ENCODE peak calls at places on chromosomes 6 and 20, in ten cellular contexts. One of them, this sample, is unnamed.

GRCh38 chr6:87661503-87661902 is 40.5 kb downstream of the AKIRIN2 start:
- DNase-seq in adipocyte: no peak
- DNase-seq in cardiac fibroblast: no peak
- DNase-seq in HCT116: no peak
- DNase-seq in neural progenitor cell: no peak
- DNase-seq in A549: no peak
- DNase-seq in GM06990: no peak
- DNase-seq in brain microvascular endothelial cell: no peak
- DNase-seq in thoracic aorta: no peak
- DNase-seq in tibial artery: no peak
- DNase-seq in this sample: no peak

GRCh38 chr6:68958327-68958726 is 323.2 kb downstream of the ADGRB3 start:
- DNase-seq in thoracic aorta: no peak
- DNase-seq in adipocyte: peak; percentile 29
- DNase-seq in brain microvascular endothelial cell: no peak
- DNase-seq in cardiac fibroblast: peak; percentile 26
- DNase-seq in A549: peak; percentile 4
- DNase-seq in GM06990: no peak
- DNase-seq in HCT116: no peak
- DNase-seq in tibial artery: no peak
- DNase-seq in neural progenitor cell: no peak
- DNase-seq in this sample: no peak

GRCh38 chr20:34452281-34452982 is 63.8 kb upstream of the DYNLRB1 start:
- DNase-seq in neural progenitor cell: no peak
- DNase-seq in GM06990: no peak
- DNase-seq in adipocyte: peak; percentile 83
- DNase-seq in brain microvascular endothelial cell: no peak
- DNase-seq in HCT116: no peak
- DNase-seq in tibial artery: no peak
- DNase-seq in cardiac fibroblast: no peak
- DNase-seq in thoracic aorta: no peak
- DNase-seq in A549: no peak
- DNase-seq in this sample: no peak

GRCh38 chr6:26304213-26305096 is 60.5 kb upstream of the BTN3A2 start:
- DNase-seq in brain microvascular endothelial cell: peak; percentile 72
- DNase-seq in adipocyte: peak; percentile 91
- DNase-seq in cardiac fibroblast: peak; percentile 90
- DNase-seq in thoracic aorta: no peak
- DNase-seq in neural progenitor cell: peak; percentile 40
- DNase-seq in tibial artery: peak; percentile 50
- DNase-seq in HCT116: peak; percentile 81
- DNase-seq in GM06990: peak; percentile 59
- DNase-seq in A549: peak; percentile 91
- DNase-seq in this sample: no peak

GRCh38 chr6:161918154-161918553 is 644.3 kb upstream of the AGPAT4 start:
- DNase-seq in HCT116: no peak
- DNase-seq in cardiac fibroblast: no peak
- DNase-seq in adipocyte: no peak
- DNase-seq in neural progenitor cell: no peak
- DNase-seq in A549: peak; percentile 21
- DNase-seq in GM06990: no peak
- DNase-seq in thoracic aorta: no peak
- DNase-seq in tibial artery: no peak
- DNase-seq in brain microvascular endothelial cell: no peak
- DNase-seq in this sample: no peak

GRCh38 chr6:686528-686927 is 6.4 kb downstream of the EXOC2 start:
- DNase-seq in tibial artery: no peak
- DNase-seq in HCT116: no peak
- DNase-seq in A549: no peak
- DNase-seq in cardiac fibroblast: peak; percentile 25
- DNase-seq in neural progenitor cell: peak; percentile 34
- DNase-seq in brain microvascular endothelial cell: no peak
- DNase-seq in GM06990: no peak
- DNase-seq in adipocyte: no peak
- DNase-seq in thoracic aorta: no peak
- DNase-seq in this sample: no peak

GRCh38 chr6:35166160-35166919 is 25.2 kb upstream of the TCP11 start:
- DNase-seq in cardiac fibroblast: peak; percentile 48
- DNase-seq in GM06990: no peak
- DNase-seq in tibial artery: no peak
- DNase-seq in HCT116: no peak
- DNase-seq in thoracic aorta: no peak
- DNase-seq in A549: no peak
- DNase-seq in adipocyte: no peak
- DNase-seq in brain microvascular endothelial cell: no peak
- DNase-seq in neural progenitor cell: no peak
- DNase-seq in this sample: no peak

GRCh38 chr6:142322504-142323198 is 20.8 kb downstream of the ADGRG6 start:
- DNase-seq in cardiac fibroblast: no peak
- DNase-seq in thoracic aorta: no peak
- DNase-seq in tibial artery: no peak
- DNase-seq in brain microvascular endothelial cell: no peak
- DNase-seq in GM06990: no peak
- DNase-seq in adipocyte: no peak
- DNase-seq in neural progenitor cell: no peak
- DNase-seq in HCT116: no peak
- DNase-seq in A549: no peak
- DNase-seq in this sample: no peak

GRCh38 chr6:36844232-36845170 is 5.3 kb upstream of the CPNE5 start:
- DNase-seq in brain microvascular endothelial cell: no peak
- DNase-seq in adipocyte: no peak
- DNase-seq in cardiac fibroblast: no peak
- DNase-seq in neural progenitor cell: no peak
- DNase-seq in GM06990: no peak
- DNase-seq in thoracic aorta: no peak
- DNase-seq in A549: no peak
- DNase-seq in HCT116: no peak
- DNase-seq in tibial artery: no peak
- DNase-seq in this sample: no peak

GRCh38 chr6:54020311-54020710 is 90.9 kb upstream of the MLIP start:
- DNase-seq in thoracic aorta: no peak
- DNase-seq in tibial artery: no peak
- DNase-seq in neural progenitor cell: no peak
- DNase-seq in GM06990: no peak
- DNase-seq in adipocyte: no peak
- DNase-seq in HCT116: no peak
- DNase-seq in A549: no peak
- DNase-seq in cardiac fibroblast: no peak
- DNase-seq in brain microvascular endothelial cell: no peak
- DNase-seq in this sample: no peak

GRCh38 chr20:25270829-25271251 is 23.0 kb downstream of the PYGB start:
- DNase-seq in tibial artery: peak; percentile 18
- DNase-seq in cardiac fibroblast: no peak
- DNase-seq in A549: no peak
- DNase-seq in brain microvascular endothelial cell: no peak
- DNase-seq in adipocyte: no peak
- DNase-seq in GM06990: no peak
- DNase-seq in thoracic aorta: no peak
- DNase-seq in neural progenitor cell: no peak
- DNase-seq in HCT116: no peak
- DNase-seq in this sample: no peak

GRCh38 chr6:71727632-71728294 is 158.6 kb upstream of the RIMS1 start:
- DNase-seq in HCT116: no peak
- DNase-seq in adipocyte: peak; percentile 1
- DNase-seq in A549: no peak
- DNase-seq in cardiac fibroblast: peak; percentile 10
- DNase-seq in GM06990: no peak
- DNase-seq in brain microvascular endothelial cell: peak; percentile 3
- DNase-seq in thoracic aorta: no peak
- DNase-seq in tibial artery: no peak
- DNase-seq in neural progenitor cell: no peak
- DNase-seq in this sample: no peak

GRCh38 chr6:96520039-96520850 is 1.4 kb upstream of the UFL1 start:
- DNase-seq in cardiac fibroblast: peak; percentile 56
- DNase-seq in HCT116: peak; percentile 86
- DNase-seq in GM06990: no peak
- DNase-seq in A549: peak; percentile 3
- DNase-seq in adipocyte: no peak
- DNase-seq in neural progenitor cell: no peak
- DNase-seq in thoracic aorta: no peak
- DNase-seq in brain microvascular endothelial cell: peak; percentile 56
- DNase-seq in tibial artery: no peak
- DNase-seq in this sample: no peak

GRCh38 chr6:31396422-31397152 is 6.8 kb upstream of the MICA start:
- DNase-seq in neural progenitor cell: peak; percentile 78
- DNase-seq in A549: peak; percentile 66
- DNase-seq in tibial artery: peak; percentile 79
- DNase-seq in HCT116: peak; percentile 75
- DNase-seq in brain microvascular endothelial cell: peak; percentile 79
- DNase-seq in thoracic aorta: no peak
- DNase-seq in cardiac fibroblast: peak; percentile 88
- DNase-seq in adipocyte: peak; percentile 94
- DNase-seq in GM06990: peak; percentile 36
- DNase-seq in this sample: peak; percentile 76
- H3K4me3 ChIP-seq in neural progenitor cell: no peak overlapping the region
- H3K4me3 ChIP-seq in A549: no peak overlapping the region
- H3K4me3 ChIP-seq in tibial artery: no peak overlapping the region
- H3K4me3 ChIP-seq in HCT116: no peak overlapping the region
- H3K4me3 ChIP-seq in brain microvascular endothelial cell: no peak overlapping the region
- H3K4me3 ChIP-seq in thoracic aorta: peak overlapping the region; percentile 39
- H3K4me3 ChIP-seq in cardiac fibroblast: peak overlapping the region; percentile 11
- H3K4me3 ChIP-seq in adipocyte: peak overlapping the region; percentile 62
- H3K4me3 ChIP-seq in GM06990: no peak overlapping the region
- H3K4me3 ChIP-seq in this sample: no peak overlapping the region

DNA sequence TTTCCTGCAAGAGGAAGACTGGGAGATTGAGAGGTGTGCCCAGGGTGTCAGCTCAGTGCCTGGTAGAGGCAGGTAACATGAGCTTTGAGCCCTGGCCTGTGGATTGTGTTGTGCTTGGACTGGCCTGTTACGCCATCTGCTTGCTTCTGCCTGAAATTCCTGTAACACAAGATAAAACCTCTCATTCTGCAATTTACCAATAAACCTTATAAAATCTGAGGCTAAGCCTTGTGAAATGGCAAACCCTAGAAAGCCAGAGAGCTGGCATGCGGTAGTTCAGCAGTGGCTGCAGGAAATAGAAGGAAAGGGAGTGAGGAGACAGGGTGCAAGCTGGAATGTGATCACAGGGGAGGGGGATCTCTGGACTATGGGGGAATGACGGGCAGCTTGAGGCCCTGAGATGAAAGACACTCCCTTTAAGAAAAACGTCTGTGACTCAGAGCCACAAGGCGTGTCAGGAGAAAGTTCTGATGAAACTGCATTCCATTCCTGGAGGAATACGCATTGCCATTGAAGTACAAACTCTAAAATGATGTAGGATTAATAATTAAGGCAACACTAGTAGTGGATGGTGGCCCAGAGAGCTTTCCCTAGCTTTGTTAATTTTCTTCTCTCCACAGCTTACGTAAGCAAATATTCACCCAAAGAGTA is 26.3 kb upstream of the TFAP2A start:
- DNase-seq in A549: peak; percentile 98
- DNase-seq in thoracic aorta: no peak
- DNase-seq in brain microvascular endothelial cell: peak; percentile 93
- DNase-seq in cardiac fibroblast: peak; percentile 86
- DNase-seq in HCT116: peak; percentile 93
- DNase-seq in tibial artery: no peak
- DNase-seq in neural progenitor cell: no peak
- DNase-seq in GM06990: no peak
- DNase-seq in adipocyte: peak; percentile 96
- DNase-seq in this sample: no peak
- H3K4me3 ChIP-seq in A549: no peak overlapping the region
- H3K4me3 ChIP-seq in thoracic aorta: no peak overlapping the region
- H3K4me3 ChIP-seq in brain microvascular endothelial cell: no peak overlapping the region
- H3K4me3 ChIP-seq in cardiac fibroblast: no peak overlapping the region
- H3K4me3 ChIP-seq in HCT116: peak overlapping the region; percentile 8
- H3K4me3 ChIP-seq in tibial artery: no peak overlapping the region
- H3K4me3 ChIP-seq in neural progenitor cell: no peak overlapping the region
- H3K4me3 ChIP-seq in GM06990: no peak overlapping the region
- H3K4me3 ChIP-seq in adipocyte: no peak overlapping the region
- H3K4me3 ChIP-seq in this sample: no peak overlapping the region

GRCh38 chr20:8568068-8568467 is 436.0 kb downstream of the PLCB1 start:
- DNase-seq in GM06990: no peak
- DNase-seq in HCT116: no peak
- DNase-seq in brain microvascular endothelial cell: no peak
- DNase-seq in tibial artery: no peak
- DNase-seq in cardiac fibroblast: peak; percentile 44
- DNase-seq in A549: no peak
- DNase-seq in adipocyte: peak; percentile 91
- DNase-seq in thoracic aorta: no peak
- DNase-seq in neural progenitor cell: no peak
- DNase-seq in this sample: no peak

GRCh38 chr20:8573686-8574085 is 441.6 kb downstream of the PLCB1 start:
- DNase-seq in cardiac fibroblast: no peak
- DNase-seq in brain microvascular endothelial cell: no peak
- DNase-seq in thoracic aorta: no peak
- DNase-seq in neural progenitor cell: no peak
- DNase-seq in A549: no peak
- DNase-seq in GM06990: no peak
- DNase-seq in adipocyte: peak; percentile 53
- DNase-seq in tibial artery: no peak
- DNase-seq in HCT116: no peak
- DNase-seq in this sample: no peak

DNA sequence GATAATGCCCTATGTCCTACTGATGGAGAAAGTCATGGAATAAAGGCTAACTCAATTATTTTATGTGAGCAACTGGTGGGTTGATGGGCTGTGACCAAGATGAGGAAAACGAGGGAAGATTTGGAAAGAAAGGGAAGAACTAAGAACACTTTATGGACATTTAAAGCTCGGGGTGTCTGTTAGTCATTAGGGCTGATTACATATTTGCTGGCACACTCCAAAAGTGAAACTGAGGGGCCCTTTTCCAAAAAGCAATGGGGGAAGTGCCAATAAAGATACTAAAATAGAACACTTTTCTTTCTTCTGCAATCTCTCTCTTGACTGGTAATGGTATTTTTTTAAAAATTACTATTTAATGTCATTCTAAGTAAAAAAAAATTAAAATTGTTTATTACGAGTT is 439.6 kb downstream of the PLCB1 start:
- DNase-seq in A549: no peak
- DNase-seq in thoracic aorta: no peak
- DNase-seq in tibial artery: no peak
- DNase-seq in GM06990: no peak
- DNase-seq in HCT116: no peak
- DNase-seq in brain microvascular endothelial cell: no peak
- DNase-seq in adipocyte: no peak
- DNase-seq in cardiac fibroblast: no peak
- DNase-seq in neural progenitor cell: no peak
- DNase-seq in this sample: no peak
- H3K4me3 ChIP-seq in A549: no peak overlapping the region
- H3K4me3 ChIP-seq in thoracic aorta: no peak overlapping the region
- H3K4me3 ChIP-seq in tibial artery: no peak overlapping the region
- H3K4me3 ChIP-seq in GM06990: no peak overlapping the region
- H3K4me3 ChIP-seq in HCT116: no peak overlapping the region
- H3K4me3 ChIP-seq in brain microvascular endothelial cell: no peak overlapping the region
- H3K4me3 ChIP-seq in adipocyte: no peak overlapping the region
- H3K4me3 ChIP-seq in cardiac fibroblast: no peak overlapping the region
- H3K4me3 ChIP-seq in neural progenitor cell: no peak overlapping the region
- H3K4me3 ChIP-seq in this sample: no peak overlapping the region

DNA sequence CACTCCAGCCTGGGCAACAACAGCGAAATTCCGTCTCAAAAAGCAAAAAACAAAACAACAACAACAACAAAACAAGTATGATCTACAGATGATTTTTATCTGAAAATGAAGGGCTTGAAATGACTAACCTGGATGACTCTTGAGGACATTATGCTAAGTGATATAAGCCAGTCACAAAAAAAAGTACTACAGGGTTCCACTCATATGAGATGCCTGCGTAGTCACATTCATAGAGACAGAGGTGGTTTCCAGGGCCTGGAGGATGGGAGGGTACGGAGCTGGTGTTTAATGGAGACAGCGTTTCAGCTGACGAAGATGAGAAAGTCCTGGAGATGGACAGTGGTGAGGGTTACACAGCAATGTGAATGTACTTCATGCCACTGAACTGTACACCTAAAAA is 8.3 kb upstream of the INSM1 start:
- DNase-seq in brain microvascular endothelial cell: no peak
- DNase-seq in GM06990: no peak
- DNase-seq in A549: no peak
- DNase-seq in neural progenitor cell: no peak
- DNase-seq in cardiac fibroblast: no peak
- DNase-seq in tibial artery: no peak
- DNase-seq in thoracic aorta: no peak
- DNase-seq in HCT116: no peak
- DNase-seq in adipocyte: no peak
- DNase-seq in this sample: no peak
- H3K4me3 ChIP-seq in brain microvascular endothelial cell: no peak overlapping the region
- H3K4me3 ChIP-seq in GM06990: no peak overlapping the region
- H3K4me3 ChIP-seq in A549: no peak overlapping the region
- H3K4me3 ChIP-seq in neural progenitor cell: no peak overlapping the region
- H3K4me3 ChIP-seq in cardiac fibroblast: no peak overlapping the region
- H3K4me3 ChIP-seq in tibial artery: no peak overlapping the region
- H3K4me3 ChIP-seq in thoracic aorta: no peak overlapping the region
- H3K4me3 ChIP-seq in HCT116: no peak overlapping the region
- H3K4me3 ChIP-seq in adipocyte: no peak overlapping the region
- H3K4me3 ChIP-seq in this sample: no peak overlapping the region